ENCODE peak calls at places on chromosomes 1 and 21, in five cellular contexts. L, E, U, A and D are unnamed samples.
A peak's percentile ranks its signal among the peaks of the same experiment; 100 is the strongest.

GRCh38 chr1:82059931-82060330 is 259.2 kb downstream of the ADGRL2 start:
- DNase-seq in L (peak; percentile 30), E (no peak), U (no peak), A (no peak), D (no peak)

GRCh38 chr1:243345205-243345604 is 89.4 kb downstream of the SDCCAG8 start:
- DNase-seq in L (no peak), E (no peak), U (no peak), A (no peak), D (no peak)

GRCh38 chr1:83761084-83761760 is 237.7 kb downstream of the TTLL7 start:
- DNase-seq in L (no peak), E (no peak), U (no peak), A (no peak), D (no peak)

GRCh38 chr1:2314803-2315710 is 76.3 kb downstream of the MORN1 start:
- DNase-seq in L (no peak), E (peak; percentile 44), U (peak; percentile 67), A (no peak), D (no peak)

GRCh38 chr1:235012436-235013210 is 116.0 kb downstream of the TOMM20 start:
- DNase-seq in L (no peak), E (no peak), U (no peak), A (no peak), D (no peak)

GRCh38 chr1:244336232-244336899 is 115.3 kb downstream of the ADSS2 start:
- DNase-seq in L (no peak), E (no peak), U (no peak), A (no peak), D (no peak)

GRCh38 chr1:87144546-87144945 is 184.1 kb upstream of the LMO4 start:
- DNase-seq in L (no peak), E (no peak), U (no peak), A (no peak), D (no peak)

GRCh38 chr1:41013024-41013423 is 8.5 kb downstream of the SLFNL1 start:
- DNase-seq in L (no peak), E (no peak), U (no peak), A (no peak), D (no peak)

GRCh38 chr21:32257952-32258785 is 20.7 kb downstream of the MIS18A start:
- DNase-seq in L (peak; percentile 61), E (peak; percentile 82), U (no peak), A (no peak), D (no peak)

GRCh38 chr1:240092301-240093119 is 827 bp downstream of the FMN2 start:
- DNase-seq in L (peak; percentile 76), E (peak; percentile 8), U (no peak), A (no peak), D (no peak)

GRCh38 chr1:230109871-230110667 is 43.0 kb downstream of the GALNT2 start:
- DNase-seq in L (no peak), E (no peak), U (no peak), A (no peak), D (no peak)

GRCh38 chr1:44251486-44251885 is 38.2 kb downstream of the DMAP1 start:
- DNase-seq in L (no peak), E (no peak), U (no peak), A (no peak), D (no peak)

GRCh38 chr1:59900640-59901039 is 25.9 kb downstream of the CYP2J2 start:
- DNase-seq in L (no peak), E (no peak), U (no peak), A (no peak), D (no peak)

GRCh38 chr1:177847843-177848242 is 122.0 kb downstream of the SEC16B start:
- DNase-seq in L (peak; percentile 95), E (no peak), U (no peak), A (no peak), D (no peak)

GRCh38 chr1:78408830-78409229 is 81.9 kb upstream of the PTGFR start:
- DNase-seq in L (no peak), E (no peak), U (no peak), A (no peak), D (no peak)

GRCh38 chr1:223776075-223776814 is 63.9 kb downstream of the CAPN2 start:
- DNase-seq in L (peak; percentile 94), E (no peak), U (no peak), A (no peak), D (no peak)
- TF ChIP-seq CTCF in L (no peak), E (no peak), U (no peak), A (no peak), D (no peak)

DNA sequence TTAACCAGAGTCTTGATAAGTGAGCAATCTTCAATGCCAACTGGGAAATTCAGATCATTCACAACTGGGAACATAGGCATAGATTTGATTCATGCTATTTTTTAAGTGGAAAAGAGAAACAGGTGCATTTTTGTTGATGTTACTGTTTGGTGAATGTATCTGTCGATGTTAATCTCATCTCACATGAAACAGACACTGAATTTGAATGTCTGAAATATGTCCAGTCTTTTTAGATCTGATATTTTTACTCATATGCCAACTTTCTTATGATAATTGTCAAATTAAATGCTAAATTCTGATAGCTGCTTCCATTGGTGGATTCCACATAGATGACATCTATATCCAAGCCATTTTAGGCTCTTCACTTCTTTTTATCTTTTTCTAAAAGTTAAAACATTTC is 213.1 kb downstream of the RYR2 start:
- DNase-seq in L (no peak), E (no peak), U (no peak), A (no peak), D (no peak)
- H3K4me1 ChIP-seq in L (no peaks in the 10 kb centered on the region), E (no peaks in the 10 kb centered on the region), U (no peaks in the 10 kb centered on the region), A (peaks cover 12% of the 10 kb centered on the region), D (no peaks in the 10 kb centered on the region)

DNA sequence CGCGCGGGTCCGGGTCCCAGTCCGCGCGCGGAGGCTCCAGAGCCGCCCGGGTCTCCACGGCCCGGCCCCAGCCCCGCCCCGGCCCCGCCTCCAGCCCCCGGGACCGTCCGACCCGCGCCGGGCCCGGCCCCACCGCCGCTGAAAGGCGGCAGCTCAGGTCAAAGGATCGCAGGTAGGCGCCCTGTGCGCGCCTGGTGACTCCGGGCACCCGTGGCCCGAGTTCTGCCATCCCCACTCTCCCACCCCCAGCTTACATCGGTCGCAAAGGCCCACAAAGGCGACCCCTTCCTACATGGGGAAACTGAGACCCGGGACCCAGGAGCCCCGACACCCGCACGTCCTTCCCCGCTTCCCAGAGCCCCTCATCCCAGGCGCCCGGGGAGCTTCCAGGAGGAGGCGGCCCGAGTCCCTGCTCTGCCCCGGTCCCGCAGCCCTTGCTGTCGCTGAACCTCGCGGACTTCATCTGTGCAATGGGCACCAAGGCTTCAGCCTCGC is at the start of gene TMEM200B:
- DNase-seq in L (no peak), E (no peak), U (no peak), A (no peak), D (no peak)
- TF ChIP-seq CTCF in L (no peak), E (no peak), U (no peak), A (no peak), D (no peak)

GRCh38 chr1:15684042-15684461 is at the start of gene PLEKHM2:
- DNase-seq in L (no peak), E (peak; percentile 39), U (peak; percentile 37), A (no peak), D (no peak)
- H3K4me1 ChIP-seq in L (peaks cover 22% of the 10 kb centered on the region), E (peaks cover 21% of the 10 kb centered on the region), U (peaks cover 16% of the 10 kb centered on the region), A (peaks cover 36% of the 10 kb centered on the region), D (peaks cover 26% of the 10 kb centered on the region)

DNA sequence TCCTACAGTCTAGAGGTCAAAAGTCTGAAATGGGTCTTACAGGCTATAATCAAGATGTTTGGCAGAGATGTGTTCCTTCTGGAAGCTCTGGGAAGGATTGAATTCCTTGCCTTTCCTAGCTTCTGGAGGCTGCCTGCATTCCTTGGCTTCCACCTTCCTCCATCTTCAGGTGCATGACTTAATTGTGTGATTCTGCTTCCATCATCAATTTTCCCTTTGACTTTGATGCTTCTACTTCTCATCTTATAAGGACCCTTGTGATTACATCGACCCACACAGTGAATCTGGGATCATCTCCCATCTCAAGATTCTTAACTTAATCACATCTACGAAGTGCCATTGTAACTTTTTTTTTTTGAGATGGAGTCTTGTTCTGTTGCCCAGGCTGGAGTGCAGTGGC is 111.4 kb downstream of the UCK2 start:
- DNase-seq in L (no peak), E (no peak), U (no peak), A (no peak), D (no peak)
- TF ChIP-seq CTCF in L (no peak), E (no peak), U (no peak), A (no peak), D (no peak)

DNA sequence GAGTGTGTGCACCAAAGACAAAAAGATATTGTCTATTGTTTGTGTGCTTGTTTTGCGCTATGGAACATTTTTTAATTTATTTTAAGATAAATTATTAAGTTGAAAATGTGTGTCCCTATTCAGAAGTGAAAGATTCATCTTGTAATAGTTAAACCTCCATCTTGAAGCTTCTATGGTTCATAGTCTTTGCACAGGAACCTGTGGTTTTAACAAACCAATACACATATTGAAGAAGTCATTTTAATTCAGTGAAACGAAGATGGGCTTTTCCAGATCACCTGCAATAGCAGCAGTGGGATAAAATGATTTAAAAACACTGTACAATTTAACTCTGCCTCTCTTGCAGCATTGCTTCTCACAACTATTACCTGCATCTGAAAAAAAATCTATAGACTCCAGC is 42.6 kb upstream of the QSOX1 start:
- DNase-seq in L (no peak), E (no peak), U (no peak), A (no peak), D (no peak)
- H3K4me1 ChIP-seq in L (peaks cover 1% of the 10 kb centered on the region), E (no peaks in the 10 kb centered on the region), U (peaks cover 3% of the 10 kb centered on the region), A (no peaks in the 10 kb centered on the region), D (no peaks in the 10 kb centered on the region)